ENCODE peak calls at places on chromosomes 2 and 18, in nine cellular contexts. One of them, this sample, is unnamed.
A peak's percentile ranks its signal among the peaks of the same experiment; 100 is the strongest.

GRCh38 chr18:8516391-8517250 is 92.6 kb upstream of the RAB12 start:
- DNase-seq in COR-L47: no peak
- DNase-seq in mesothelial cell of epicardium: no peak
- DNase-seq in CD8-positive, alpha-beta T cell: no peak
- DNase-seq in activated CD4-positive, alpha-beta T cell treated with anti-CD3 and anti-CD28 coated beads, Interleukin-2, amount 10 ng/mL, durations not matched to agents 7 days and 5 days: no peak
- DNase-seq in left colon: no peak
- DNase-seq in IMR-90: peak; percentile 4
- DNase-seq in astrocyte of the hippocampus: no peak
- DNase-seq in GM04504: no peak
- DNase-seq in this sample: no peak

GRCh38 chr2:239137165-239137889 is 263.5 kb downstream of the HDAC4 start:
- DNase-seq in COR-L47: no peak
- DNase-seq in GM04504: no peak
- DNase-seq in IMR-90: no peak
- DNase-seq in CD8-positive, alpha-beta T cell: no peak
- DNase-seq in left colon: no peak
- DNase-seq in astrocyte of the hippocampus: no peak
- DNase-seq in mesothelial cell of epicardium: no peak
- DNase-seq in activated CD4-positive, alpha-beta T cell treated with anti-CD3 and anti-CD28 coated beads, Interleukin-2, amount 10 ng/mL, durations not matched to agents 7 days and 5 days: no peak
- DNase-seq in this sample: no peak

GRCh38 chr2:121095257-121096080 is 189.5 kb downstream of the TFCP2L1 start:
- DNase-seq in astrocyte of the hippocampus: peak; percentile 87
- DNase-seq in mesothelial cell of epicardium: no peak
- DNase-seq in IMR-90: peak; percentile 67
- DNase-seq in GM04504: no peak
- DNase-seq in activated CD4-positive, alpha-beta T cell treated with anti-CD3 and anti-CD28 coated beads, Interleukin-2, amount 10 ng/mL, durations not matched to agents 7 days and 5 days: peak; percentile 12
- DNase-seq in CD8-positive, alpha-beta T cell: no peak
- DNase-seq in left colon: peak; percentile 74
- DNase-seq in COR-L47: peak; percentile 84
- DNase-seq in this sample: peak; percentile 73

GRCh38 chr2:239519921-239520585 is 119.2 kb upstream of the HDAC4 start:
- DNase-seq in mesothelial cell of epicardium: no peak
- DNase-seq in CD8-positive, alpha-beta T cell: no peak
- DNase-seq in COR-L47: no peak
- DNase-seq in astrocyte of the hippocampus: no peak
- DNase-seq in IMR-90: no peak
- DNase-seq in activated CD4-positive, alpha-beta T cell treated with anti-CD3 and anti-CD28 coated beads, Interleukin-2, amount 10 ng/mL, durations not matched to agents 7 days and 5 days: no peak
- DNase-seq in GM04504: no peak
- DNase-seq in left colon: no peak
- DNase-seq in this sample: no peak

GRCh38 chr2:144707927-144708326 is 188.0 kb upstream of the ZEB2 start:
- DNase-seq in CD8-positive, alpha-beta T cell: no peak
- DNase-seq in left colon: no peak
- DNase-seq in activated CD4-positive, alpha-beta T cell treated with anti-CD3 and anti-CD28 coated beads, Interleukin-2, amount 10 ng/mL, durations not matched to agents 7 days and 5 days: no peak
- DNase-seq in mesothelial cell of epicardium: no peak
- DNase-seq in GM04504: no peak
- DNase-seq in IMR-90: peak; percentile 24
- DNase-seq in COR-L47: no peak
- DNase-seq in astrocyte of the hippocampus: peak; percentile 61
- DNase-seq in this sample: no peak

GRCh38 chr2:23757686-23758433 is 169.1 kb downstream of the ATAD2B start:
- DNase-seq in IMR-90: peak; percentile 95
- DNase-seq in GM04504: peak; percentile 29
- DNase-seq in left colon: no peak
- DNase-seq in astrocyte of the hippocampus: peak; percentile 75
- DNase-seq in COR-L47: no peak
- DNase-seq in CD8-positive, alpha-beta T cell: no peak
- DNase-seq in mesothelial cell of epicardium: no peak
- DNase-seq in activated CD4-positive, alpha-beta T cell treated with anti-CD3 and anti-CD28 coated beads, Interleukin-2, amount 10 ng/mL, durations not matched to agents 7 days and 5 days: no peak
- DNase-seq in this sample: no peak

GRCh38 chr18:21316296-21316695 is 74.3 kb downstream of the GREB1L start:
- DNase-seq in activated CD4-positive, alpha-beta T cell treated with anti-CD3 and anti-CD28 coated beads, Interleukin-2, amount 10 ng/mL, durations not matched to agents 7 days and 5 days: no peak
- DNase-seq in IMR-90: no peak
- DNase-seq in CD8-positive, alpha-beta T cell: no peak
- DNase-seq in GM04504: no peak
- DNase-seq in astrocyte of the hippocampus: peak; percentile 32
- DNase-seq in mesothelial cell of epicardium: no peak
- DNase-seq in left colon: no peak
- DNase-seq in COR-L47: no peak
- DNase-seq in this sample: no peak

GRCh38 chr2:37944268-37944667 is 19.2 kb downstream of the RMDN2 start:
- DNase-seq in astrocyte of the hippocampus: no peak
- DNase-seq in GM04504: no peak
- DNase-seq in COR-L47: no peak
- DNase-seq in activated CD4-positive, alpha-beta T cell treated with anti-CD3 and anti-CD28 coated beads, Interleukin-2, amount 10 ng/mL, durations not matched to agents 7 days and 5 days: no peak
- DNase-seq in IMR-90: no peak
- DNase-seq in mesothelial cell of epicardium: no peak
- DNase-seq in CD8-positive, alpha-beta T cell: no peak
- DNase-seq in left colon: no peak
- DNase-seq in this sample: no peak

GRCh38 chr2:67215214-67215613 is 181.9 kb upstream of the ETAA1 start:
- DNase-seq in CD8-positive, alpha-beta T cell: no peak
- DNase-seq in GM04504: peak; percentile 11
- DNase-seq in activated CD4-positive, alpha-beta T cell treated with anti-CD3 and anti-CD28 coated beads, Interleukin-2, amount 10 ng/mL, durations not matched to agents 7 days and 5 days: no peak
- DNase-seq in astrocyte of the hippocampus: peak; percentile 52
- DNase-seq in left colon: peak; percentile 33
- DNase-seq in COR-L47: no peak
- DNase-seq in IMR-90: peak; percentile 92
- DNase-seq in mesothelial cell of epicardium: peak; percentile 66
- DNase-seq in this sample: peak; percentile 64

GRCh38 chr2:213119061-213119809 is 32.2 kb downstream of the IKZF2 start:
- DNase-seq in COR-L47: no peak
- DNase-seq in mesothelial cell of epicardium: no peak
- DNase-seq in activated CD4-positive, alpha-beta T cell treated with anti-CD3 and anti-CD28 coated beads, Interleukin-2, amount 10 ng/mL, durations not matched to agents 7 days and 5 days: peak; percentile 22
- DNase-seq in GM04504: peak; percentile 14
- DNase-seq in left colon: no peak
- DNase-seq in CD8-positive, alpha-beta T cell: peak; percentile 28
- DNase-seq in IMR-90: peak; percentile 90
- DNase-seq in astrocyte of the hippocampus: peak; percentile 39
- DNase-seq in this sample: no peak

GRCh38 chr2:144659731-144660275 is 139.9 kb upstream of the ZEB2 start:
- DNase-seq in CD8-positive, alpha-beta T cell: peak; percentile 54
- DNase-seq in left colon: peak; percentile 30
- DNase-seq in mesothelial cell of epicardium: no peak
- DNase-seq in COR-L47: no peak
- DNase-seq in GM04504: peak; percentile 72
- DNase-seq in astrocyte of the hippocampus: peak; percentile 96
- DNase-seq in IMR-90: peak; percentile 88
- DNase-seq in activated CD4-positive, alpha-beta T cell treated with anti-CD3 and anti-CD28 coated beads, Interleukin-2, amount 10 ng/mL, durations not matched to agents 7 days and 5 days: peak; percentile 17
- DNase-seq in this sample: no peak

GRCh38 chr2:107648781-107649413 is 177.8 kb upstream of the RGPD4 start:
- DNase-seq in mesothelial cell of epicardium: no peak
- DNase-seq in CD8-positive, alpha-beta T cell: no peak
- DNase-seq in COR-L47: no peak
- DNase-seq in GM04504: no peak
- DNase-seq in left colon: no peak
- DNase-seq in activated CD4-positive, alpha-beta T cell treated with anti-CD3 and anti-CD28 coated beads, Interleukin-2, amount 10 ng/mL, durations not matched to agents 7 days and 5 days: no peak
- DNase-seq in IMR-90: no peak
- DNase-seq in astrocyte of the hippocampus: no peak
- DNase-seq in this sample: no peak

GRCh38 chr18:58952303-58952702 is 87.6 kb downstream of the ZNF532 start:
- DNase-seq in CD8-positive, alpha-beta T cell: no peak
- DNase-seq in IMR-90: no peak
- DNase-seq in astrocyte of the hippocampus: no peak
- DNase-seq in activated CD4-positive, alpha-beta T cell treated with anti-CD3 and anti-CD28 coated beads, Interleukin-2, amount 10 ng/mL, durations not matched to agents 7 days and 5 days: no peak
- DNase-seq in GM04504: no peak
- DNase-seq in COR-L47: no peak
- DNase-seq in mesothelial cell of epicardium: no peak
- DNase-seq in left colon: no peak
- DNase-seq in this sample: no peak

GRCh38 chr2:133130548-133131246 is 437.6 kb downstream of the NCKAP5 start:
- DNase-seq in IMR-90: peak; percentile 79
- DNase-seq in GM04504: peak; percentile 4
- DNase-seq in CD8-positive, alpha-beta T cell: no peak
- DNase-seq in activated CD4-positive, alpha-beta T cell treated with anti-CD3 and anti-CD28 coated beads, Interleukin-2, amount 10 ng/mL, durations not matched to agents 7 days and 5 days: no peak
- DNase-seq in COR-L47: no peak
- DNase-seq in astrocyte of the hippocampus: no peak
- DNase-seq in mesothelial cell of epicardium: no peak
- DNase-seq in left colon: no peak
- DNase-seq in this sample: no peak

GRCh38 chr18:11095674-11096293 is 53.6 kb downstream of the PIEZO2 start:
- DNase-seq in astrocyte of the hippocampus: no peak
- DNase-seq in activated CD4-positive, alpha-beta T cell treated with anti-CD3 and anti-CD28 coated beads, Interleukin-2, amount 10 ng/mL, durations not matched to agents 7 days and 5 days: no peak
- DNase-seq in left colon: no peak
- DNase-seq in mesothelial cell of epicardium: no peak
- DNase-seq in GM04504: no peak
- DNase-seq in IMR-90: no peak
- DNase-seq in CD8-positive, alpha-beta T cell: no peak
- DNase-seq in COR-L47: no peak
- DNase-seq in this sample: no peak

GRCh38 chr2:62482558-62483352 is 23.2 kb downstream of the TMEM17 start:
- DNase-seq in mesothelial cell of epicardium: no peak
- DNase-seq in activated CD4-positive, alpha-beta T cell treated with anti-CD3 and anti-CD28 coated beads, Interleukin-2, amount 10 ng/mL, durations not matched to agents 7 days and 5 days: no peak
- DNase-seq in COR-L47: no peak
- DNase-seq in CD8-positive, alpha-beta T cell: no peak
- DNase-seq in left colon: no peak
- DNase-seq in GM04504: no peak
- DNase-seq in IMR-90: no peak
- DNase-seq in astrocyte of the hippocampus: no peak
- DNase-seq in this sample: no peak

GRCh38 chr2:148614024-148614331 is 30.6 kb upstream of the EPC2 start:
- DNase-seq in astrocyte of the hippocampus: peak; percentile 42
- DNase-seq in left colon: no peak
- DNase-seq in IMR-90: no peak
- DNase-seq in CD8-positive, alpha-beta T cell: no peak
- DNase-seq in GM04504: no peak
- DNase-seq in activated CD4-positive, alpha-beta T cell treated with anti-CD3 and anti-CD28 coated beads, Interleukin-2, amount 10 ng/mL, durations not matched to agents 7 days and 5 days: no peak
- DNase-seq in COR-L47: no peak
- DNase-seq in mesothelial cell of epicardium: no peak
- DNase-seq in this sample: no peak

GRCh38 chr18:61127714-61128485 is 205.3 kb upstream of the CDH20 start:
- DNase-seq in COR-L47: peak; percentile 97
- DNase-seq in CD8-positive, alpha-beta T cell: no peak
- DNase-seq in activated CD4-positive, alpha-beta T cell treated with anti-CD3 and anti-CD28 coated beads, Interleukin-2, amount 10 ng/mL, durations not matched to agents 7 days and 5 days: no peak
- DNase-seq in astrocyte of the hippocampus: peak; percentile 11
- DNase-seq in mesothelial cell of epicardium: no peak
- DNase-seq in GM04504: no peak
- DNase-seq in left colon: no peak
- DNase-seq in IMR-90: no peak
- DNase-seq in this sample: no peak

GRCh38 chr18:62814114-62814759 is 98.9 kb downstream of the PHLPP1 start:
- DNase-seq in astrocyte of the hippocampus: no peak
- DNase-seq in COR-L47: no peak
- DNase-seq in CD8-positive, alpha-beta T cell: no peak
- DNase-seq in activated CD4-positive, alpha-beta T cell treated with anti-CD3 and anti-CD28 coated beads, Interleukin-2, amount 10 ng/mL, durations not matched to agents 7 days and 5 days: no peak
- DNase-seq in GM04504: no peak
- DNase-seq in IMR-90: no peak
- DNase-seq in mesothelial cell of epicardium: no peak
- DNase-seq in left colon: no peak
- DNase-seq in this sample: no peak

GRCh38 chr2:228847684-228848083 is 423.4 kb downstream of the PID1 start:
- DNase-seq in COR-L47: no peak
- DNase-seq in left colon: no peak
- DNase-seq in CD8-positive, alpha-beta T cell: no peak
- DNase-seq in GM04504: no peak
- DNase-seq in IMR-90: peak; percentile 32
- DNase-seq in activated CD4-positive, alpha-beta T cell treated with anti-CD3 and anti-CD28 coated beads, Interleukin-2, amount 10 ng/mL, durations not matched to agents 7 days and 5 days: no peak
- DNase-seq in mesothelial cell of epicardium: no peak
- DNase-seq in astrocyte of the hippocampus: no peak
- DNase-seq in this sample: no peak

GRCh38 chr2:37711831-37712230 is 40.4 kb upstream of the CDC42EP3 start:
- DNase-seq in COR-L47: no peak
- DNase-seq in IMR-90: peak; percentile 90
- DNase-seq in CD8-positive, alpha-beta T cell: no peak
- DNase-seq in activated CD4-positive, alpha-beta T cell treated with anti-CD3 and anti-CD28 coated beads, Interleukin-2, amount 10 ng/mL, durations not matched to agents 7 days and 5 days: no peak
- DNase-seq in GM04504: no peak
- DNase-seq in left colon: no peak
- DNase-seq in mesothelial cell of epicardium: no peak
- DNase-seq in astrocyte of the hippocampus: no peak
- DNase-seq in this sample: no peak

GRCh38 chr2:112027767-112028166 is 27.3 kb upstream of the TMEM87B start:
- DNase-seq in activated CD4-positive, alpha-beta T cell treated with anti-CD3 and anti-CD28 coated beads, Interleukin-2, amount 10 ng/mL, durations not matched to agents 7 days and 5 days: no peak
- DNase-seq in astrocyte of the hippocampus: no peak
- DNase-seq in CD8-positive, alpha-beta T cell: no peak
- DNase-seq in mesothelial cell of epicardium: no peak
- DNase-seq in left colon: no peak
- DNase-seq in COR-L47: no peak
- DNase-seq in IMR-90: no peak
- DNase-seq in GM04504: no peak
- DNase-seq in this sample: no peak

GRCh38 chr2:49813208-49813607 is 658.9 kb upstream of the FSHR start:
- DNase-seq in COR-L47: no peak
- DNase-seq in CD8-positive, alpha-beta T cell: no peak
- DNase-seq in activated CD4-positive, alpha-beta T cell treated with anti-CD3 and anti-CD28 coated beads, Interleukin-2, amount 10 ng/mL, durations not matched to agents 7 days and 5 days: no peak
- DNase-seq in left colon: no peak
- DNase-seq in IMR-90: no peak
- DNase-seq in astrocyte of the hippocampus: no peak
- DNase-seq in mesothelial cell of epicardium: no peak
- DNase-seq in GM04504: no peak
- DNase-seq in this sample: no peak

GRCh38 chr2:6965071-6965795 is 48.0 kb downstream of the RNF144A start:
- DNase-seq in IMR-90: no peak
- DNase-seq in CD8-positive, alpha-beta T cell: no peak
- DNase-seq in COR-L47: no peak
- DNase-seq in activated CD4-positive, alpha-beta T cell treated with anti-CD3 and anti-CD28 coated beads, Interleukin-2, amount 10 ng/mL, durations not matched to agents 7 days and 5 days: no peak
- DNase-seq in left colon: no peak
- DNase-seq in astrocyte of the hippocampus: no peak
- DNase-seq in GM04504: no peak
- DNase-seq in mesothelial cell of epicardium: no peak
- DNase-seq in this sample: no peak

GRCh38 chr2:6723865-6724571 is 141.7 kb downstream of the CMPK2 start:
- DNase-seq in IMR-90: no peak
- DNase-seq in astrocyte of the hippocampus: no peak
- DNase-seq in mesothelial cell of epicardium: no peak
- DNase-seq in CD8-positive, alpha-beta T cell: no peak
- DNase-seq in left colon: no peak
- DNase-seq in activated CD4-positive, alpha-beta T cell treated with anti-CD3 and anti-CD28 coated beads, Interleukin-2, amount 10 ng/mL, durations not matched to agents 7 days and 5 days: no peak
- DNase-seq in COR-L47: peak; percentile 94
- DNase-seq in GM04504: no peak
- DNase-seq in this sample: no peak

GRCh38 chr2:20624884-20625485 is 25.9 kb downstream of the HS1BP3 start:
- DNase-seq in mesothelial cell of epicardium: no peak
- DNase-seq in left colon: no peak
- DNase-seq in activated CD4-positive, alpha-beta T cell treated with anti-CD3 and anti-CD28 coated beads, Interleukin-2, amount 10 ng/mL, durations not matched to agents 7 days and 5 days: no peak
- DNase-seq in GM04504: no peak
- DNase-seq in IMR-90: no peak
- DNase-seq in astrocyte of the hippocampus: no peak
- DNase-seq in CD8-positive, alpha-beta T cell: no peak
- DNase-seq in COR-L47: no peak
- DNase-seq in this sample: no peak

GRCh38 chr2:128786800-128787478 is 468.3 kb upstream of the HS6ST1 start:
- DNase-seq in IMR-90: peak; percentile 1
- DNase-seq in CD8-positive, alpha-beta T cell: no peak
- DNase-seq in GM04504: no peak
- DNase-seq in mesothelial cell of epicardium: no peak
- DNase-seq in left colon: no peak
- DNase-seq in COR-L47: no peak
- DNase-seq in astrocyte of the hippocampus: peak; percentile 89
- DNase-seq in activated CD4-positive, alpha-beta T cell treated with anti-CD3 and anti-CD28 coated beads, Interleukin-2, amount 10 ng/mL, durations not matched to agents 7 days and 5 days: peak; percentile 0
- DNase-seq in this sample: peak; percentile 26

GRCh38 chr2:1367584-1367983 is 45.7 kb upstream of the TPO start:
- DNase-seq in IMR-90: no peak
- DNase-seq in left colon: no peak
- DNase-seq in astrocyte of the hippocampus: no peak
- DNase-seq in COR-L47: no peak
- DNase-seq in activated CD4-positive, alpha-beta T cell treated with anti-CD3 and anti-CD28 coated beads, Interleukin-2, amount 10 ng/mL, durations not matched to agents 7 days and 5 days: no peak
- DNase-seq in mesothelial cell of epicardium: no peak
- DNase-seq in CD8-positive, alpha-beta T cell: no peak
- DNase-seq in GM04504: no peak
- DNase-seq in this sample: no peak